ENCODE peak calls at places on chromosomes 12 and 14, in ten cellular contexts. One of them, this sample, is unnamed.

GRCh38 chr14:104980601-104981531 is 2.7 kb upstream of the AHNAK2 start:
- DNase-seq in mammary epithelial cell: no peak
- DNase-seq in AG10803: no peak
- DNase-seq in AG04450: no peak
- DNase-seq in mucosa of descending colon: no peak
- DNase-seq in endodermal cell: peak; percentile 45
- DNase-seq in adrenal gland: no peak
- DNase-seq in fibroblast of mammary gland: no peak
- DNase-seq in MM.1S: no peak
- DNase-seq in lower leg skin: no peak
- DNase-seq in this sample: no peak

GRCh38 chr14:70536830-70537229 is 2.0 kb upstream of the ADAM20 start:
- DNase-seq in endodermal cell: no peak
- DNase-seq in MM.1S: no peak
- DNase-seq in mucosa of descending colon: no peak
- DNase-seq in fibroblast of mammary gland: no peak
- DNase-seq in AG10803: no peak
- DNase-seq in mammary epithelial cell: no peak
- DNase-seq in AG04450: no peak
- DNase-seq in lower leg skin: no peak
- DNase-seq in adrenal gland: no peak
- DNase-seq in this sample: no peak

GRCh38 chr12:91037301-91037700 is 20.5 kb downstream of the KERA start:
- DNase-seq in fibroblast of mammary gland: peak; percentile 51
- DNase-seq in mucosa of descending colon: no peak
- DNase-seq in lower leg skin: no peak
- DNase-seq in AG04450: no peak
- DNase-seq in endodermal cell: no peak
- DNase-seq in AG10803: peak; percentile 88
- DNase-seq in mammary epithelial cell: no peak
- DNase-seq in MM.1S: no peak
- DNase-seq in adrenal gland: no peak
- DNase-seq in this sample: no peak

GRCh38 chr12:29610473-29611174 is 113.1 kb upstream of the OVCH1 start:
- DNase-seq in mammary epithelial cell: no peak
- DNase-seq in mucosa of descending colon: no peak
- DNase-seq in adrenal gland: no peak
- DNase-seq in fibroblast of mammary gland: peak; percentile 38
- DNase-seq in MM.1S: no peak
- DNase-seq in AG10803: no peak
- DNase-seq in lower leg skin: no peak
- DNase-seq in AG04450: no peak
- DNase-seq in endodermal cell: peak; percentile 67
- DNase-seq in this sample: no peak

GRCh38 chr12:12705833-12706520 is 10.0 kb upstream of the GPR19 start:
- DNase-seq in MM.1S: peak; percentile 64
- DNase-seq in mucosa of descending colon: peak; percentile 80
- DNase-seq in mammary epithelial cell: no peak
- DNase-seq in endodermal cell: no peak
- DNase-seq in adrenal gland: no peak
- DNase-seq in AG04450: no peak
- DNase-seq in fibroblast of mammary gland: no peak
- DNase-seq in lower leg skin: no peak
- DNase-seq in AG10803: no peak
- DNase-seq in this sample: no peak

GRCh38 chr14:72049462-72049861 is 117.2 kb downstream of the RGS6 start:
- DNase-seq in mucosa of descending colon: no peak
- DNase-seq in AG10803: no peak
- DNase-seq in AG04450: no peak
- DNase-seq in adrenal gland: no peak
- DNase-seq in lower leg skin: no peak
- DNase-seq in MM.1S: no peak
- DNase-seq in endodermal cell: no peak
- DNase-seq in mammary epithelial cell: peak; percentile 19
- DNase-seq in fibroblast of mammary gland: no peak
- DNase-seq in this sample: peak; percentile 30

GRCh38 chr14:53034688-53035087 is 83.8 kb upstream of the FERMT2 start:
- DNase-seq in MM.1S: no peak
- DNase-seq in mucosa of descending colon: no peak
- DNase-seq in AG04450: no peak
- DNase-seq in adrenal gland: no peak
- DNase-seq in endodermal cell: no peak
- DNase-seq in lower leg skin: no peak
- DNase-seq in mammary epithelial cell: no peak
- DNase-seq in fibroblast of mammary gland: no peak
- DNase-seq in AG10803: no peak
- DNase-seq in this sample: no peak

GRCh38 chr12:49336645-49337584 is at the start of gene C1QL4:
- DNase-seq in endodermal cell: peak; percentile 98
- DNase-seq in mucosa of descending colon: peak; percentile 81
- DNase-seq in adrenal gland: peak; percentile 72
- DNase-seq in AG04450: no peak
- DNase-seq in lower leg skin: peak; percentile 62
- DNase-seq in fibroblast of mammary gland: peak; percentile 48
- DNase-seq in MM.1S: peak; percentile 71
- DNase-seq in AG10803: peak; percentile 45
- DNase-seq in mammary epithelial cell: peak; percentile 50
- DNase-seq in this sample: peak; percentile 69

GRCh38 chr12:99066726-99067125 is 421.6 kb downstream of the APAF1 start:
- DNase-seq in AG10803: no peak
- DNase-seq in MM.1S: no peak
- DNase-seq in fibroblast of mammary gland: no peak
- DNase-seq in adrenal gland: no peak
- DNase-seq in mammary epithelial cell: no peak
- DNase-seq in AG04450: no peak
- DNase-seq in mucosa of descending colon: no peak
- DNase-seq in lower leg skin: no peak
- DNase-seq in endodermal cell: no peak
- DNase-seq in this sample: no peak

GRCh38 chr12:546265-546919 is 86.7 kb downstream of the B4GALNT3 start:
- DNase-seq in MM.1S: no peak
- DNase-seq in endodermal cell: no peak
- DNase-seq in adrenal gland: peak; percentile 59
- DNase-seq in fibroblast of mammary gland: no peak
- DNase-seq in lower leg skin: no peak
- DNase-seq in mammary epithelial cell: no peak
- DNase-seq in AG04450: no peak
- DNase-seq in AG10803: no peak
- DNase-seq in mucosa of descending colon: peak; percentile 57
- DNase-seq in this sample: no peak

GRCh38 chr14:34770901-34771300 is 56.5 kb upstream of the CFL2 start:
- DNase-seq in lower leg skin: no peak
- DNase-seq in mammary epithelial cell: no peak
- DNase-seq in AG04450: no peak
- DNase-seq in mucosa of descending colon: no peak
- DNase-seq in AG10803: peak; percentile 9
- DNase-seq in MM.1S: no peak
- DNase-seq in endodermal cell: no peak
- DNase-seq in fibroblast of mammary gland: no peak
- DNase-seq in adrenal gland: no peak
- DNase-seq in this sample: no peak

GRCh38 chr14:34766611-34767010 is 52.2 kb upstream of the CFL2 start:
- DNase-seq in AG10803: peak; percentile 68
- DNase-seq in lower leg skin: no peak
- DNase-seq in mucosa of descending colon: no peak
- DNase-seq in adrenal gland: no peak
- DNase-seq in MM.1S: no peak
- DNase-seq in fibroblast of mammary gland: peak; percentile 44
- DNase-seq in endodermal cell: no peak
- DNase-seq in mammary epithelial cell: no peak
- DNase-seq in AG04450: no peak
- DNase-seq in this sample: no peak

DNA sequence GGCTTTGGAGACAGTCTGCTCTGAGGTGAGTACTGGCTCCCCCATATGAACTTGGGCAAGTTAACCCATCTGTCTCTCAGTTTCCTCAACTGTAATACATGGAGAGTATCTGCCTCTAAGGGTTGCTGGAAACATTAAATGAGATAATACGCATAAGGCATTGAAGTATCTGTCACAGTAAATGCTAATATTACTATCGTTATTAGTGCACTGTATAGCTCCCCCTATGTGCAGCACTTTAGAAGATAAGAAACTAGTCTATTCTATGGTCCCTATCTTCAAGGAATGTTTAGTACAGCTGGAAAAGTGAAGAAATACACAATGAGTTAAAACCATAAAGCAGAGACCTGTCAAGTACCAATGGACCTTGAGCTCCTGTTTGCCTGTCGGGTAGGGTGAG is 51.7 kb upstream of the CFL2 start:
- DNase-seq in MM.1S: no peak
- DNase-seq in mammary epithelial cell: no peak
- DNase-seq in adrenal gland: no peak
- DNase-seq in lower leg skin: no peak
- DNase-seq in AG10803: no peak
- DNase-seq in endodermal cell: no peak
- DNase-seq in mucosa of descending colon: no peak
- DNase-seq in fibroblast of mammary gland: no peak
- DNase-seq in AG04450: no peak
- DNase-seq in this sample: no peak
- TF ChIP-seq CTCF in MM.1S: peak; percentile 11
- TF ChIP-seq CTCF in mammary epithelial cell: peak; percentile 33
- TF ChIP-seq CTCF in adrenal gland: no peak
- TF ChIP-seq CTCF in lower leg skin: no peak
- TF ChIP-seq CTCF in AG10803: no peak
- TF ChIP-seq CTCF in endodermal cell: peak; percentile 50
- TF ChIP-seq CTCF in mucosa of descending colon: no peak
- TF ChIP-seq CTCF in fibroblast of mammary gland: peak; percentile 32
- TF ChIP-seq CTCF in AG04450: peak; percentile 25
- TF ChIP-seq CTCF in this sample: no peak

DNA sequence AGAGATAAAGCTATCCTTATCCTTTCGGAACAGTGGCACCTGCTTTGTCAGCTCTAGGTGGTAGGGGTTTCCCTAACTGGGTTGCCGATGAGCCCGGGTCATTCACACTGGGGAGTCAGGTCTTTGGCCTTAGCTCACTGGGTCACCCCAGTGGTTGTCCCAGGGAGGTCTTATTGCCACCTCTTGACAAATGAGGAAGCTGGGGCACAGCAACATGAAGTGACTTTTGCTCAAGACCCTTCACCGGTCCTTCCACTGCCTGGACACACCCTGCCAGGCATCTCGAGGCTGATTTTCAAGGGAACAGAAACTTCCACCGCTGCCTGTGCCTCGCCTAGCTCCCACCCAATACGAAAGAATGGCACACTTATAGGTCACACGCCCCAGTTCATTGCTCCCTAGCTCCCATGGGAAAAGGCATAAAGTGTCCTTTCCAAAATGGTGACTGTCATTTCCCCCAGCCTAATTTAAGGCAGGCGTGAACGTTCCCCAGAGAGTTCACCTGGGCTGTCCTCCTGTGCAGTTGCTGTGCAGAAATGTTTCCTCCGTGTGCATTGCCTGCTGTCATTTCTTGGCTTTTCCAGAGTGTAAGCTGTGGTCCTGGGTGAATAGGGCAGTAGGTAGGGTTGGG is 156.1 kb upstream of the CCND2 start:
- DNase-seq in AG04450: no peak
- DNase-seq in endodermal cell: no peak
- DNase-seq in MM.1S: peak; percentile 78
- DNase-seq in fibroblast of mammary gland: no peak
- DNase-seq in adrenal gland: no peak
- DNase-seq in mucosa of descending colon: no peak
- DNase-seq in mammary epithelial cell: no peak
- DNase-seq in lower leg skin: no peak
- DNase-seq in AG10803: no peak
- DNase-seq in this sample: no peak
- H3K4me3 ChIP-seq in AG04450: no peak overlapping the region
- H3K4me3 ChIP-seq in endodermal cell: no peak overlapping the region
- H3K4me3 ChIP-seq in MM.1S: peak overlapping the region; percentile 72
- H3K4me3 ChIP-seq in fibroblast of mammary gland: no peak overlapping the region
- H3K4me3 ChIP-seq in adrenal gland: no peak overlapping the region
- H3K4me3 ChIP-seq in mucosa of descending colon: no peak overlapping the region
- H3K4me3 ChIP-seq in mammary epithelial cell: no peak overlapping the region
- H3K4me3 ChIP-seq in lower leg skin: no peak overlapping the region
- H3K4me3 ChIP-seq in AG10803: no peak overlapping the region
- H3K4me3 ChIP-seq in this sample: no peak overlapping the region

GRCh38 chr12:9378430-9378835 is 170.2 kb upstream of the PZP start:
- DNase-seq in mucosa of descending colon: no peak
- DNase-seq in AG04450: no peak
- DNase-seq in lower leg skin: no peak
- DNase-seq in AG10803: no peak
- DNase-seq in fibroblast of mammary gland: no peak
- DNase-seq in adrenal gland: no peak
- DNase-seq in mammary epithelial cell: no peak
- DNase-seq in endodermal cell: peak; percentile 85
- DNase-seq in MM.1S: no peak
- DNase-seq in this sample: peak; percentile 68
- TF ChIP-seq CTCF in mucosa of descending colon: no peak
- TF ChIP-seq CTCF in AG04450: peak; percentile 22
- TF ChIP-seq CTCF in lower leg skin: no peak
- TF ChIP-seq CTCF in AG10803: peak; percentile 20
- TF ChIP-seq CTCF in fibroblast of mammary gland: peak; percentile 23
- TF ChIP-seq CTCF in adrenal gland: no peak
- TF ChIP-seq CTCF in mammary epithelial cell: peak; percentile 45
- TF ChIP-seq CTCF in endodermal cell: peak; percentile 87
- TF ChIP-seq CTCF in MM.1S: peak; percentile 13
- TF ChIP-seq CTCF in this sample: peak; percentile 72

DNA sequence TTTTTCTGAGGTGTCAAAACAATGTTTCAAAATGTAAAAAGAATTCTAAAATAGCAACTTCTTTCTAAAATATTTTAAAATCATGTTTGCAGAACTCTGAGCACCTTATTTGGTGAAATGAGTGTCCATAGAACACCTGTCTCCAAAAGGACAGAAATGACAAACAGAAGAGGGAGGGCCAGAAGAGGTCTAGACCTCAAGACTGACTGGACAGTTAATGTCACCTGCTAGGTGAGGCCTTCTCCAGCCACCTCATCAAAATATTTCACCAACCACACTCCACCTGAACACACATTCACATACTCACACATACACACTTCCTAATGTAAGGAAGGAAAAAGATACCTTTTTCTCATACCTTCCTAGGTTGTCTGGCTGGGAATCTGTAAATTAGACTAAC is 147.8 kb upstream of the PLEKHA5 start:
- DNase-seq in endodermal cell: no peak
- DNase-seq in AG04450: no peak
- DNase-seq in mucosa of descending colon: no peak
- DNase-seq in MM.1S: peak; percentile 57
- DNase-seq in fibroblast of mammary gland: no peak
- DNase-seq in mammary epithelial cell: no peak
- DNase-seq in lower leg skin: no peak
- DNase-seq in AG10803: no peak
- DNase-seq in adrenal gland: no peak
- DNase-seq in this sample: no peak
- H3K4me3 ChIP-seq in endodermal cell: no peak overlapping the region
- H3K4me3 ChIP-seq in AG04450: no peak overlapping the region
- H3K4me3 ChIP-seq in mucosa of descending colon: no peak overlapping the region
- H3K4me3 ChIP-seq in MM.1S: peak overlapping the region; percentile 39
- H3K4me3 ChIP-seq in fibroblast of mammary gland: no peak overlapping the region
- H3K4me3 ChIP-seq in mammary epithelial cell: no peak overlapping the region
- H3K4me3 ChIP-seq in lower leg skin: no peak overlapping the region
- H3K4me3 ChIP-seq in AG10803: no peak overlapping the region
- H3K4me3 ChIP-seq in adrenal gland: no peak overlapping the region
- H3K4me3 ChIP-seq in this sample: no peak overlapping the region

DNA sequence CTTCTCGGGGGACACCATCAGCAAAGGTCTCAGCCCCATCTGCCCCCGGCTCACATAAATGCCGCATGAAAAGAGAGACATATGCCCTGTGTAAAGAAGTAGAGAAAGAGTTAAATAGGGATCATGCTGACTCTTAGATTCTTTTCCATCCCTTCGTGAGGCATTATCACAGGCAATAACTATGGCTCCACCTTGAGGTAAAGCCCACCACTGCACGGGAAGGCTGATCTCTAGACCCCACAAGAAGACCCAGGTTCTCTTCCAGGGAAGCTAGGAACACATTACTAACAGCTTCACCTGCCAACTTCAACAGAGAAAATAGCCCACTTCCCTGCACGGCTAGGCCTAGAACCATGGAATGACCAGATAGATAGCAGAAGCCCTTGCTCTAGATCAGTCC is 14.1 kb upstream of the NOP2 start:
- DNase-seq in fibroblast of mammary gland: no peak
- DNase-seq in endodermal cell: peak; percentile 78
- DNase-seq in mammary epithelial cell: no peak
- DNase-seq in adrenal gland: no peak
- DNase-seq in MM.1S: no peak
- DNase-seq in mucosa of descending colon: no peak
- DNase-seq in AG10803: no peak
- DNase-seq in AG04450: no peak
- DNase-seq in lower leg skin: no peak
- DNase-seq in this sample: no peak
- TF ChIP-seq CTCF in fibroblast of mammary gland: peak; percentile 24
- TF ChIP-seq CTCF in endodermal cell: peak; percentile 82
- TF ChIP-seq CTCF in mammary epithelial cell: no peak
- TF ChIP-seq CTCF in adrenal gland: no peak
- TF ChIP-seq CTCF in MM.1S: peak; percentile 11
- TF ChIP-seq CTCF in mucosa of descending colon: no peak
- TF ChIP-seq CTCF in AG10803: no peak
- TF ChIP-seq CTCF in AG04450: peak; percentile 38
- TF ChIP-seq CTCF in lower leg skin: no peak
- TF ChIP-seq CTCF in this sample: no peak